ENCODE peak calls at places on chromosomes 7 and 10, in four cellular contexts. E is H7, N is T-cell, B is heart left ventricle. W is an unnamed sample.
A peak's percentile ranks its signal among the peaks of the same experiment; 100 is the strongest.

GRCh38 chr7:43112088-43112940 is at the start of gene HECW1:
- DNase-seq in E (peak; percentile 79), N (no peak), B (no peak), W (no peak)

GRCh38 chr7:27080844-27081423 is 14.9 kb downstream of the HOXA1 start:
- DNase-seq in E (peak; percentile 55), N (no peak), B (no peak), W (no peak)

GRCh38 chr10:70087641-70088040 is 35.0 kb downstream of the MACROH2A2 start:
- DNase-seq in B (no peak), E (no peak), N (no peak), W (no peak)

GRCh38 chr7:24152907-24153513 is 131.0 kb upstream of the NPY start:
- DNase-seq in B (no peak), E (no peak), N (no peak), W (no peak)

GRCh38 chr10:133391761-133392518 is 2.0 kb upstream of the MTG1 start:
- DNase-seq in N (no peak), B (no peak), E (peak; percentile 40), W (no peak)

GRCh38 chr10:130428936-130429335 is 292.7 kb downstream of the GLRX3 start:
- DNase-seq in N (no peak), B (no peak), E (no peak), W (no peak)

GRCh38 chr7:100465702-100466311 is 1.7 kb upstream of the SPACDR start:
- DNase-seq in E (peak; percentile 97), N (no peak), B (peak; percentile 89), W (peak; percentile 92)

GRCh38 chr10:25068152-25069058 is 52.0 kb downstream of the THNSL1 start:
- DNase-seq in E (peak; percentile 11), B (no peak), N (no peak), W (no peak)

GRCh38 chr10:133011883-133012282 is 69.5 kb upstream of the CFAP46 start:
- DNase-seq in B (no peak), N (no peak), E (no peak), W (no peak)

W was measured in left ventricle myocardium superior.